ENCODE peak calls at places on chromosomes 5 and 9, in seven cellular contexts. Y is iris pigment epithelial cell; M is heart right ventricle; S is stimulated activated CD4-positive, alpha-beta T cell treated with anti-CD3 and anti-CD28 coated beads, TNF-alpha, amount 100 ng/mL, for 1 hour; T is SW480; V is endothelial cell; C is endodermal cell. Z is an unnamed sample.

GRCh38 chr9:110316255-110316921 is 21.3 kb downstream of the TXNDC8 start:
- DNase-seq in Y (no peak), M (no peak), S (no peak), T (no peak), V (no peak), C (no peak), Z (no peak)

GRCh38 chr9:130633336-130634190 is 30.8 kb upstream of the PRDM12 start:
- DNase-seq in Y (no peak), M (no peak), S (no peak), T (no peak), V (no peak), C (no peak), Z (no peak)

GRCh38 chr5:138662599-138662998 is 87.4 kb upstream of the HSPA9 start:
- DNase-seq in Y (no peak), M (no peak), S (no peak), T (no peak), V (no peak), C (peak; percentile 66), Z (no peak)

GRCh38 chr9:125513634-125514413 is 193.2 kb downstream of the MAPKAP1 start:
- DNase-seq in Y (peak; percentile 88), M (peak; percentile 19), S (no peak), T (peak; percentile 92), V (no peak), C (peak; percentile 55), Z (peak; percentile 4)

GRCh38 chr5:146059349-146060220 is 45.8 kb downstream of the PLAC8L1 start:
- DNase-seq in Y (no peak), M (peak; percentile 67), S (no peak), T (no peak), V (no peak), C (no peak), Z (no peak)

GRCh38 chr5:66742083-66742895 is 146.1 kb downstream of the MAST4 start:
- DNase-seq in Y (no peak), M (peak; percentile 28), S (no peak), T (peak; percentile 16), V (no peak), C (peak; percentile 63), Z (no peak)

GRCh38 chr9:71744754-71745521 is 23.4 kb downstream of the CEMIP2 start:
- DNase-seq in Y (no peak), M (no peak), S (no peak), T (no peak), V (no peak), C (peak; percentile 69), Z (no peak)

GRCh38 chr5:177958696-177959095 is 37.3 kb downstream of the PROP1 start:
- DNase-seq in Y (no peak), M (no peak), S (no peak), T (no peak), V (no peak), C (peak; percentile 53), Z (no peak)

GRCh38 chr5:2135833-2136232 is 253.1 kb upstream of the IRX4 start:
- DNase-seq in Y (no peak), M (no peak), S (no peak), T (no peak), V (no peak), C (peak; percentile 24), Z (no peak)

GRCh38 chr9:31671011-31671410 is 713.4 kb upstream of the ACO1 start:
- DNase-seq in Y (no peak), M (no peak), S (no peak), T (no peak), V (no peak), C (no peak), Z (no peak)

GRCh38 chr9:114936566-114936965 is 6.2 kb upstream of the TNFSF8 start:
- DNase-seq in Y (peak; percentile 2), M (no peak), S (no peak), T (no peak), V (no peak), C (no peak), Z (no peak)

GRCh38 chr9:131276107-131276888 is at the start of gene FAM78A:
- DNase-seq in Y (peak; percentile 13), M (no peak), S (no peak), T (no peak), V (peak; percentile 45), C (peak; percentile 81), Z (no peak)

GRCh38 chr9:135404451-135405144 is 75.0 kb upstream of the PPP1R26 start:
- DNase-seq in Y (no peak), M (no peak), S (no peak), T (no peak), V (no peak), C (no peak), Z (no peak)

GRCh38 chr9:71121275-71122168 is at the start of gene TRPM3:
- DNase-seq in Y (no peak), M (no peak), S (no peak), T (no peak), V (no peak), C (peak; percentile 83), Z (no peak)

GRCh38 chr5:89120719-89121118 is 237.7 kb upstream of the MEF2C start:
- DNase-seq in Y (no peak), M (peak; percentile 8), S (no peak), T (no peak), V (no peak), C (no peak), Z (no peak)

GRCh38 chr5:132475531-132475930 is 15.0 kb downstream of the IRF1 start:
- DNase-seq in Y (no peak), M (no peak), S (no peak), T (no peak), V (no peak), C (no peak), Z (no peak)

GRCh38 chr9:136345281-136346156 is 18.0 kb downstream of the DNLZ start:
- DNase-seq in Y (no peak), M (peak; percentile 66), S (no peak), T (peak; percentile 70), V (peak; percentile 67), C (peak; percentile 91), Z (no peak)

GRCh38 chr5:137858223-137858916 is 9.3 kb upstream of the MYOT start:
- DNase-seq in Y (peak; percentile 18), M (no peak), S (no peak), T (no peak), V (no peak), C (no peak), Z (no peak)